ENCODE peak calls at places on chromosomes 2 and 18, in four cellular contexts. One of them, this sample, is unnamed.

GRCh38 chr2:8525582-8526402 is 156.1 kb upstream of the ID2 start:
- DNase-seq in NCI-H774: peak; percentile 98
- DNase-seq in A549: peak; percentile 19
- DNase-seq in T-helper 17 cell: no peak
- DNase-seq in this sample: peak; percentile 86

GRCh38 chr2:67322361-67323001 is 74.7 kb upstream of the ETAA1 start:
- DNase-seq in T-helper 17 cell: no peak
- DNase-seq in NCI-H774: peak; percentile 61
- DNase-seq in A549: peak; percentile 83
- DNase-seq in this sample: peak; percentile 10

GRCh38 chr2:144048631-144049060 is 471.3 kb downstream of the ZEB2 start:
- DNase-seq in NCI-H774: no peak
- DNase-seq in A549: no peak
- DNase-seq in T-helper 17 cell: no peak
- DNase-seq in this sample: no peak

GRCh38 chr18:3447035-3447894 is 2.7 kb upstream of the TGIF1 start:
- DNase-seq in T-helper 17 cell: peak; percentile 13
- DNase-seq in A549: no peak
- DNase-seq in NCI-H774: no peak
- DNase-seq in this sample: no peak

GRCh38 chr18:58800582-58800981 is 64.1 kb upstream of the ZNF532 start:
- DNase-seq in NCI-H774: no peak
- DNase-seq in A549: no peak
- DNase-seq in T-helper 17 cell: no peak
- DNase-seq in this sample: no peak

GRCh38 chr2:80380767-80381166 is 76.2 kb upstream of the LRRTM1 start:
- DNase-seq in A549: no peak
- DNase-seq in NCI-H774: no peak
- DNase-seq in T-helper 17 cell: no peak
- DNase-seq in this sample: no peak

GRCh38 chr18:68186039-68186438 is 528.9 kb downstream of the TMX3 start:
- DNase-seq in NCI-H774: no peak
- DNase-seq in T-helper 17 cell: no peak
- DNase-seq in A549: no peak
- DNase-seq in this sample: no peak

GRCh38 chr2:234495801-234496441 is 960 bp downstream of the ARL4C start:
- DNase-seq in NCI-H774: no peak
- DNase-seq in A549: peak; percentile 59
- DNase-seq in T-helper 17 cell: no peak
- DNase-seq in this sample: no peak

GRCh38 chr18:14971461-14972185 is 223.7 kb downstream of the ANKRD30B start:
- DNase-seq in A549: no peak
- DNase-seq in T-helper 17 cell: no peak
- DNase-seq in NCI-H774: no peak
- DNase-seq in this sample: peak; percentile 46

GRCh38 chr2:22904126-22904684 is 480.8 kb upstream of the KLHL29 start:
- DNase-seq in NCI-H774: no peak
- DNase-seq in T-helper 17 cell: no peak
- DNase-seq in A549: peak; percentile 17
- DNase-seq in this sample: no peak

GRCh38 chr2:26630669-26631360 is 10.4 kb downstream of the CIB4 start:
- DNase-seq in T-helper 17 cell: no peak
- DNase-seq in NCI-H774: no peak
- DNase-seq in A549: peak; percentile 79
- DNase-seq in this sample: peak; percentile 18

GRCh38 chr2:128139624-128140023 is 48.6 kb downstream of the UGGT1 start:
- DNase-seq in A549: no peak
- DNase-seq in NCI-H774: no peak
- DNase-seq in T-helper 17 cell: no peak
- DNase-seq in this sample: no peak

This sample was measured in kidney glomerular epithelial cell.